ENCODE peak calls at places on chromosomes 1 and 21, in six cellular contexts. L is progenitor cell of endocrine pancreas, U is CMK, Z is AG08396, X is NCI-H1092 treated with DMSO at 0.1 percent for 48 hours, V is HFF-Myc. D is an unnamed sample.

GRCh38 chr1:109025691-109026090 is 16.2 kb downstream of the WDR47 start:
- DNase-seq in X (no peak), V (no peak), L (no peak), U (no peak), Z (no peak), D (no peak)

GRCh38 chr1:241817331-241817792 is 30.6 kb upstream of the EXO1 start:
- DNase-seq in Z (peak), L (no peak), U (no peak), X (no peak), V (no peak), D (no peak)

GRCh38 chr1:75198761-75199160 is 64.6 kb downstream of the LHX8 start:
- DNase-seq in V (no peak), L (no peak), U (no peak), Z (no peak), X (peak), D (no peak)

GRCh38 chr1:154784924-154785531 is 85.1 kb downstream of the KCNN3 start:
- DNase-seq in L (no peak), X (no peak), V (no peak), Z (no peak), U (no peak), D (peak)

GRCh38 chr1:88979054-88979748 is 13.2 kb downstream of the KYAT3 start:
- DNase-seq in X (no peak), Z (no peak), U (no peak), L (no peak), V (no peak), D (no peak)

GRCh38 chr21:26715878-26716506 is 129.2 kb downstream of the ADAMTS1 start:
- DNase-seq in V (peak), L (peak), Z (peak), X (peak), U (peak), D (peak)

GRCh38 chr1:18261891-18262290 is 154.3 kb downstream of the IGSF21 start:
- DNase-seq in U (no peak), V (no peak), L (no peak), X (no peak), Z (no peak), D (no peak)

GRCh38 chr21:38984982-38985422 is 179.3 kb downstream of the ETS2 start:
- DNase-seq in V (peak), L (no peak), X (peak), Z (peak), U (peak), D (no peak)

GRCh38 chr1:46532498-46533178 is 18.8 kb downstream of the KNCN start:
- DNase-seq in Z (peak), L (peak), X (peak), U (peak), V (no peak), D (peak)

GRCh38 chr1:169958987-169959386 is 65.3 kb upstream of the SCYL3 start:
- DNase-seq in X (no peak), V (no peak), U (no peak), Z (no peak), L (no peak), D (no peak)

GRCh38 chr1:234206651-234207284 is 166.5 kb upstream of the COA6 start:
- DNase-seq in U (no peak), L (no peak), Z (peak), X (no peak), V (peak), D (no peak)

GRCh38 chr1:31937300-31938183 is 626 bp downstream of the PTP4A2 start:
- DNase-seq in Z (peak), U (peak), V (no peak), L (peak), X (peak), D (peak)

GRCh38 chr1:36365310-36365895 is 20.3 kb downstream of the STK40 start:
- DNase-seq in X (no peak), Z (peak), U (no peak), V (no peak), L (no peak), D (no peak)

GRCh38 chr1:77386276-77386675 is 104.5 kb downstream of the AK5 start:
- DNase-seq in L (no peak), V (no peak), U (no peak), X (no peak), Z (no peak), D (no peak)

GRCh38 chr1:53693773-53694717 is 44.9 kb downstream of the GLIS1 start:
- DNase-seq in V (peak), U (no peak), X (no peak), L (no peak), Z (no peak), D (no peak)

GRCh38 chr1:109083923-109084322 is 6.6 kb upstream of the TMEM167B start:
- DNase-seq in U (no peak), Z (no peak), L (no peak), X (no peak), V (no peak), D (no peak)

GRCh38 chr1:245234217-245235120 is 79.7 kb downstream of the KIF26B start:
- DNase-seq in V (no peak), L (no peak), X (peak), U (no peak), Z (no peak), D (no peak)

GRCh38 chr1:243471754-243472725 is 216.2 kb downstream of the SDCCAG8 start:
- DNase-seq in L (no peak), U (no peak), V (no peak), X (no peak), Z (no peak), D (no peak)

GRCh38 chr21:18245493-18245967 is 897 bp downstream of the CHODL start:
- DNase-seq in V (no peak), Z (no peak), U (no peak), L (peak), X (peak), D (peak)

GRCh38 chr1:228373004-228373680 is 33.5 kb downstream of the TRIM11 start:
- DNase-seq in X (no peak), Z (no peak), U (no peak), V (no peak), L (no peak), D (peak)

GRCh38 chr21:44773291-44773932 is 28.2 kb downstream of the UBE2G2 start:
- DNase-seq in L (no peak), U (no peak), Z (no peak), X (peak), V (no peak), D (no peak)

GRCh38 chr1:55060133-55060999 is 21.0 kb downstream of the PCSK9 start:
- DNase-seq in X (no peak), Z (peak), V (no peak), U (no peak), L (no peak), D (no peak)

GRCh38 chr21:33401617-33401967 is 1.6 kb upstream of the IFNGR2 start:
- DNase-seq in U (no peak), Z (no peak), L (no peak), X (no peak), V (no peak), D (no peak)

GRCh38 chr1:202234331-202235002 is 40.9 kb downstream of the LGR6 start:
- DNase-seq in U (no peak), L (no peak), X (no peak), V (no peak), Z (no peak), D (no peak)

GRCh38 chr1:51336711-51337110 is 6.3 kb upstream of the TTC39A start:
- DNase-seq in U (no peak), X (no peak), L (no peak), V (no peak), Z (no peak), D (no peak)

GRCh38 chr1:68725353-68725752 is 228.5 kb upstream of the DEPDC1 start:
- DNase-seq in V (no peak), U (no peak), Z (no peak), L (no peak), X (peak), D (no peak)

GRCh38 chr1:212792396-212792908 is 758 bp downstream of the TATDN3 start:
- DNase-seq in U (no peak), L (no peak), V (no peak), Z (no peak), X (no peak), D (no peak)

D was measured in HuH-7.5.